ENCODE peak calls at places on chromosomes 13 and 19, in four cellular contexts. Q, J, U and K are unnamed samples.

GRCh38 chr13:102643656-102644055 is 46.9 kb downstream of the TPP2 start:
- DNase-seq in U (no peak), Q (no peak), J (no peak), K (no peak)

GRCh38 chr19:11422163-11423068 is 3.3 kb upstream of the RGL3 start:
- DNase-seq in J (peak), Q (peak), U (peak), K (peak)

GRCh38 chr13:27339299-27339698 is 68.7 kb downstream of the RASL11A start:
- DNase-seq in Q (peak), U (peak), J (peak), K (peak)

GRCh38 chr13:26991508-26992181 is 180.0 kb downstream of the USP12 start:
- DNase-seq in U (no peak), Q (no peak), J (no peak), K (no peak)

GRCh38 chr13:21034602-21035190 is 26.7 kb downstream of the LATS2 start:
- DNase-seq in Q (no peak), U (no peak), J (no peak), K (peak)

GRCh38 chr13:21053231-21053630 is 8.2 kb downstream of the LATS2 start:
- DNase-seq in J (no peak), U (no peak), Q (no peak), K (no peak)

GRCh38 chr13:96053003-96053703 is at the start of gene UGGT2:
- DNase-seq in U (no peak), Q (peak), J (no peak), K (peak)

GRCh38 chr19:53868091-53868891 is 608 bp downstream of the MYADM start:
- DNase-seq in J (peak), U (no peak), Q (no peak), K (peak)

GRCh38 chr13:23212621-23213020 is 31.8 kb downstream of the SGCG start:
- DNase-seq in J (no peak), U (no peak), Q (no peak), K (no peak)